ENCODE peak calls at places on chromosomes 7 and 10, in four cellular contexts. P, F, X and H are unnamed samples. For H3K36me3, the result is how much of the 10 kb centered on the place peaks cover.

GRCh38 chr7:31825576-31825975 is 138.6 kb downstream of the PPP1R17 start:
- DNase-seq in P (no peak), F (no peak), X (no peak), H (no peak)

GRCh38 chr7:70700935-70701425 is 431.0 kb upstream of the GALNT17 start:
- DNase-seq in P (no peak), F (peak), X (no peak), H (no peak)

GRCh38 chr7:13111230-13111629 is 423.8 kb downstream of the ARL4A start:
- DNase-seq in P (no peak), F (no peak), X (no peak), H (peak)

GRCh38 chr10:122495406-122496340 is 34.3 kb downstream of the HTRA1 start:
- DNase-seq in P (no peak), F (no peak), X (peak), H (peak)

GRCh38 chr10:26361351-26361750 is 76.8 kb upstream of the APBB1IP start:
- DNase-seq in P (no peak), F (no peak), X (no peak), H (no peak)

GRCh38 chr10:102522874-102523249 is 19.1 kb downstream of the SUFU start:
- DNase-seq in P (no peak), F (no peak), X (no peak), H (no peak)

GRCh38 chr7:31061185-31061584 is 9.1 kb downstream of the ADCYAP1R1 start:
- DNase-seq in P (no peak), F (no peak), X (no peak), H (no peak)

GRCh38 chr7:40782836-40783235 is 648.0 kb downstream of the SUGCT start:
- DNase-seq in P (no peak), F (no peak), X (no peak), H (peak)

GRCh38 chr7:144671429-144671828 is 164.4 kb downstream of the TPK1 start:
- DNase-seq in P (no peak), F (no peak), X (no peak), H (no peak)

GRCh38 chr10:110547139-110547761 is 20.2 kb upstream of the SMC3 start:
- DNase-seq in P (no peak), F (peak), X (peak), H (peak)

GRCh38 chr7:18049262-18049661 is 21.6 kb upstream of the PRPS1L1 start:
- DNase-seq in P (no peak), F (no peak), X (no peak), H (no peak)

GRCh38 chr7:7920481-7920880 is 48.1 kb upstream of the GLCCI1 start:
- DNase-seq in P (no peak), F (peak), X (no peak), H (no peak)

GRCh38 chr10:97334370-97335175 is at the start of gene FRAT2:
- DNase-seq in P (peak), F (peak), X (peak), H (peak)

GRCh38 chr7:128387216-128387615 is 22.6 kb downstream of the IMPDH1 start:
- DNase-seq in P (no peak), F (no peak), X (no peak), H (no peak)

GRCh38 chr7:39219869-39220268 is 242.2 kb downstream of the POU6F2 start:
- DNase-seq in P (no peak), F (no peak), X (no peak), H (no peak)

GRCh38 chr10:15106352-15107013 is 9.3 kb downstream of the RPP38 start:
- DNase-seq in P (peak), F (peak), X (peak), H (peak)

GRCh38 chr10:125156739-125157472 is 3.5 kb downstream of the CTBP2 start:
- DNase-seq in P (no peak), F (no peak), X (no peak), H (no peak)

GRCh38 chr7:114070246-114070645 is 151.4 kb upstream of the PPP1R3A start:
- DNase-seq in P (no peak), F (no peak), X (peak), H (no peak)

DNA sequence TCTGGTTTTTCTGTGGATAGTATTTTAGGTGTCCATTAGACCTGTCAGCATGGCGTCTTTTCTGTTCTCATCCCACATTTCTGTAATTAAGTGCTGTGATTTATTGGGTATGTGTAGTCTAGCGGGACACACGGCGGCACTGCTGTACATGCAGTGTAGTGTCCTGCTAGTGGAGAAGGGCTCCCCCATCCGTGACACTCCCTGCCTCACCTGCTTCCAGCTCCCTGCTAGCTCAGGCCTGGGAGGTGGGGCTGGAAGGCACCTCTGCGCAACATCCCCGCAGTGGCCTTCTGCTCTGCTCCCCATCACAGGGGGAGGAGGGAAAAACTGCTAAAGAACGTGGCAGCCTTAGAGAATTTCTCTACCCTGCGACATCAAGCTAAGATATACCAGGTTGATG is 19.5 kb downstream of the SEPHS1 start:
- DNase-seq in P (no peak), F (no peak), X (no peak), H (no peak)
- H3K36me3 ChIP-seq in P (under half), F (half or more), X (half or more), H (under half)

DNA sequence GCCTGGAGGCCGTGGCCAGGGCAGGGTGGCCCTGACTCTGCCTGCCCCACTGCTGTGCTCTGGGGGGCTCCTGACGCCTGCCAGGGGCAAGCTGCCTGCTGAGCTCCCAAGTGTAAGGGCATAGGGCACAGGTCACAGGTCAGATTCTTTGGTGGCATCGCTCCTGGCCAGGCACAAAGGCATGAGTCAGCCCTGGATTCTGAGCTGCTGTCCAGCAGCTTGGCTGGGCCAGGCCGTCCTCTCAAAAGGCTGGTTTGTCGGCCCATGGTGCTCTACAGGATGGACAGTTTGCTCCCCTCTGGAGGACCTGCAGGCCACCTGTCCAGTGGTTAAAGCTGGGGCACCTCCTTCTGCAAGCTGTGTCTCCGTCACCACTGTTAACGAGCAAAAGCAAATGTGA is 2.9 kb downstream of the ADGRA1 start:
- DNase-seq in P (no peak), F (no peak), X (no peak), H (no peak)
- H3K36me3 ChIP-seq in P (under half), F (under half), X (under half), H (under half)

GRCh38 chr7:47544416-47544815 is 37.5 kb downstream of the TNS3 start:
- DNase-seq in P (no peak), F (no peak), X (no peak), H (no peak)
- H3K36me3 ChIP-seq in P (under half), F (under half), X (under half), H (under half)

DNA sequence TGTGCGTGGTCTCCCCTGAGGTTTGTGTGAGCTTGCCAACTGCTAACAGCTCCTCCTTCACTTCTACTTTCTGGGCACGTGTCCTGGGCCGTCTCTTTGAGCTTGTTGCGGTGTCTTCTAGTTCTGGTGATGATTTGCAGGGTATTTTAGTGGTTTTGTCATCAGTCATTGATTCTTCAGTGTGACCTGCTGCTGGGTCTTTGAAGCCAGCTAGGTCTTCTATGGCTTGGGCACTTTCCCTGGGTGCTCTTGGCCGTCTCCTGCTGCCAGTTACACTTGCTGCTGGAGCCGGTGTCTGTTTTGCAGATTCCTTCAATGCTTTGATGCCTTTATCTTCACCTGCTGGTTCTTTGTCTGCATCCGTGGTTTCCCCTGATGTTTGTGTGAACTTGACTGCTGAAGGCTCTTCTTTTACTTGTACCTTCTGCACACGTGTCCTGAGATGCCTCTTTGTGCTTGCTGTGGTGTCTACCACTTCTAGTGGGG is 23.0 kb downstream of the MKI67 start:
- DNase-seq in P (no peak), F (no peak), X (no peak), H (no peak)
- H3K36me3 ChIP-seq in P (under half), F (half or more), X (under half), H (half or more)

GRCh38 chr7:100575746-100576383 is 2.2 kb upstream of the SAP25 start:
- DNase-seq in P (no peak), F (no peak), X (no peak), H (no peak)

GRCh38 chr7:100573691-100574361 is at the start of gene SAP25:
- DNase-seq in P (no peak), F (no peak), X (no peak), H (no peak)

GRCh38 chr7:100572949-100573675 is 588 bp downstream of the SAP25 start:
- DNase-seq in P (no peak), F (no peak), X (no peak), H (no peak)

GRCh38 chr7:100575206-100575631 is 1.5 kb upstream of the SAP25 start:
- DNase-seq in P (no peak), F (no peak), X (no peak), H (no peak)

GRCh38 chr7:100574362-100575205 is 884 bp upstream of the SAP25 start:
- DNase-seq in P (no peak), F (no peak), X (no peak), H (no peak)
- H3K36me3 ChIP-seq in P (under half), F (half or more), X (under half), H (under half)

GRCh38 chr10:1107679-1108078 is 51.5 kb downstream of the WDR37 start:
- DNase-seq in P (no peak), F (no peak), X (no peak), H (no peak)

GRCh38 chr10:1107004-1107403 is 50.8 kb downstream of the WDR37 start:
- DNase-seq in P (no peak), F (no peak), X (no peak), H (no peak)

GRCh38 chr10:1109795-1110673 is 53.8 kb downstream of the WDR37 start:
- DNase-seq in P (peak), F (peak), X (peak), H (peak)

GRCh38 chr10:1114355-1115261 is 58.4 kb downstream of the WDR37 start:
- DNase-seq in P (no peak), F (no peak), X (no peak), H (no peak)

GRCh38 chr10:1110674-1111119 is 54.5 kb downstream of the WDR37 start:
- DNase-seq in P (no peak), F (no peak), X (no peak), H (no peak)
- H3K36me3 ChIP-seq in P (under half), F (half or more), X (half or more), H (under half)